ENCODE peak calls at places on chromosomes 12 and 14, in four cellular contexts. P is PC-3, I is IMR-90, Z is mesothelial cell of epicardium. F is an unnamed sample.

GRCh38 chr12:46214668-46215429 is 54.0 kb downstream of the SLC38A1 start:
- DNase-seq in P (no peak), I (peak), Z (no peak), F (peak)

GRCh38 chr12:123231931-123232330 is 1.0 kb downstream of the MPHOSPH9 start:
- DNase-seq in P (no peak), I (no peak), Z (no peak), F (no peak)

GRCh38 chr12:5264006-5264405 is 167.9 kb upstream of the NTF3 start:
- DNase-seq in P (no peak), I (no peak), Z (no peak), F (no peak)

GRCh38 chr12:51240971-51241370 is 2.3 kb downstream of the DAZAP2 start:
- DNase-seq in P (peak), I (peak), Z (no peak), F (no peak)

GRCh38 chr14:89027097-89027740 is 202.8 kb downstream of the TTC8 start:
- DNase-seq in P (peak), I (peak), Z (peak), F (peak)

GRCh38 chr12:22101749-22102243 is 55.8 kb downstream of the CMAS start:
- DNase-seq in P (peak), I (peak), Z (no peak), F (peak)

GRCh38 chr14:75123991-75124390 is 2.9 kb downstream of the NEK9 start:
- DNase-seq in P (peak), I (peak), Z (no peak), F (peak)

GRCh38 chr14:48937796-48938195 is 648.4 kb downstream of the RPS29 start:
- DNase-seq in P (no peak), I (peak), Z (no peak), F (no peak)

GRCh38 chr14:77375973-77376372 is 921 bp downstream of the TMED8 start:
- DNase-seq in P (no peak), I (no peak), Z (no peak), F (no peak)

GRCh38 chr12:24297516-24297915 is 348.0 kb upstream of the SOX5 start:
- DNase-seq in P (no peak), I (no peak), Z (no peak), F (no peak)

GRCh38 chr14:103367995-103368394 is 17.2 kb upstream of the MARK3 start:
- DNase-seq in P (no peak), I (peak), Z (no peak), F (no peak)

GRCh38 chr14:65927871-65928270 is 515.3 kb downstream of the FUT8 start:
- DNase-seq in P (no peak), I (no peak), Z (no peak), F (peak)

GRCh38 chr14:55600784-55601561 is 21.0 kb downstream of the KTN1 start:
- DNase-seq in P (peak), I (peak), Z (no peak), F (no peak)

GRCh38 chr14:94001501-94002396 is 4.6 kb downstream of the CCDC197 start:
- DNase-seq in P (peak), I (peak), Z (no peak), F (peak)

GRCh38 chr12:97177482-97177881 is 270.4 kb downstream of the NEDD1 start:
- DNase-seq in P (peak), I (no peak), Z (no peak), F (no peak)

GRCh38 chr14:95045836-95046430 is 111.4 kb downstream of the DICER1 start:
- DNase-seq in P (no peak), I (no peak), Z (peak), F (no peak)

GRCh38 chr12:20524113-20524512 is 155.8 kb downstream of the PDE3A start:
- DNase-seq in P (no peak), I (no peak), Z (no peak), F (no peak)

GRCh38 chr12:16389594-16389993 is 42.1 kb downstream of the MGST1 start:
- DNase-seq in P (peak), I (peak), Z (no peak), F (no peak)

GRCh38 chr14:44945264-44945663 is 16.5 kb downstream of the KLHL28 start:
- DNase-seq in P (no peak), I (peak), Z (no peak), F (no peak)

GRCh38 chr12:43861015-43861846 is 25.4 kb downstream of the TMEM117 start:
- DNase-seq in P (no peak), I (peak), Z (no peak), F (no peak)

GRCh38 chr12:103524238-103524875 is 28.6 kb upstream of the C12orf42 start:
- DNase-seq in P (no peak), I (no peak), Z (no peak), F (no peak)

DNA sequence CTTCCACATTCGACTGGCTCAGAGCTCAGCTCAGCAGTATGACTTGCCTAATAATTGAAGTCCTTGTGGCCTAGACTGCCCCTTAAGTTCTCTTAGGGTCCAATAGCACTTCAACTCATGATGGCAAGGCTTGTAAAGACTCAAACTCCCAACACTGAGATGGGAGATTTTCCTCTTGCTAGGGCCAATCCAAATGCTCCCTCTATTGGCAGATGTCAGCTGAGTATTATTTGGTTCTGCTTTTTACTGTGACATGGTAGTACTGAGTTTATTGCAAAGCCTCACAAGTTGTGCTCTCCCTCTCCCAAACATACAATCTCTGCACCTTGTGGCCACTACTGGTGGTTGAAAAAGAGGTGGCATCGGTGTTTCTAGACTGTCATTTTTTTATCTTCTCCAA is 164.2 kb downstream of the ALG10 start:
- DNase-seq in P (peak), I (no peak), Z (no peak), F (no peak)
- TF ChIP-seq CTCF in P (peak), I (no peak), Z (no peak), F (no peak)

GRCh38 chr12:108570743-108571603 is 8.6 kb downstream of the ISCU start:
- DNase-seq in P (peak), I (peak), Z (no peak), F (no peak)
- TF ChIP-seq CTCF in P (peak), I (peak), Z (no peak), F (peak)

GRCh38 chr14:69101331-69101826 is 51.5 kb downstream of the DCAF5 start:
- DNase-seq in P (peak), I (peak), Z (no peak), F (peak)
- TF ChIP-seq CTCF in P (peak), I (peak), Z (no peak), F (peak)

GRCh38 chr12:112664569-112664968 is 127.0 kb upstream of the RPH3A start:
- DNase-seq in P (peak), I (no peak), Z (peak), F (peak)
- TF ChIP-seq CTCF in P (no peak), I (no peak), Z (no peak), F (no peak)

DNA sequence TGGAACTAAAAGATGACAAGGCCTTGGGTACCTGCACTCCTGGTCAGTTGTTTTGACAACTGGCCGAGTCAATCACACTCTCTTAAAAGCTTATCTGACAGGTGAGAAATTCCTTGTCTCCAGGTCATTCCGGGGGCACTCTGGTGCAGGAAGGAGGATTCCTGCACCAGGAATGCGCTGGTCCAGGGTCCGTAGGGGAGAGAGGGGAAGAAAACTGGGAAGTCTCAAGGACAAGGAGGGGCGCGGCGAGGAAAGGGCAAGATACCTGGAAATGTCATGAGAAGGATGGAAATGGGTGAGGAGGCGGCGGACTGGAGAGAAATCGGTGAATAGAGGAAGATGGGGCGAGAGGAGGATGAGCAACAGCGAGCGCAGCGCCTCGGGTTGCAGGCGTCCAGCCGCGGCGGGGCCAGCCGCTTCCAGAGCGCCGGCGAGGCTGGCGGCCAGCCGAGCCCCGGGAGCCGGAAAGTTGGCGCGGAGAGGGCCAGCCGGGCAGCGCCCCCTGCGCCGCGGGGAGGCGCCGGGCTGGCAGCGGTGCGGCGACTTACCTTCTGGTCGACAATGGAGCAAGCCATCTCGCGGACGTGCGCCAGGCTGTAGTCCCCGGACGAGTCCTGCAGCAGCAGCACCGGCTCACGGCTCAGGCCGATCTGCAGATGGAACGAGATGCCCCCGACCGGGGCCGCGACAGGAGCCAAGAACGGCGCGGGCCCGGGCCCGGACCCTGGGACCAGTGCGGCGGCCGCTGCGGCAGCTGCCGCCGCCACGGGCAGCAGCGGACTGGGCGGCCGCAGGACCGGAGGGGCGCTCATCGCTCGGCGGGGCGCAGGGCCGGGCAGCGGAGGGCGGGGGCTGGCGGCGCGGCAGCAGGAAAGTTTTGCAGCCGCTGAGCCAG is 699 bp downstream of the PRKD1 start:
- DNase-seq in P (peak), I (peak), Z (peak), F (no peak)
- TF ChIP-seq CTCF in P (no peak), I (peak), Z (no peak), F (no peak)

GRCh38 chr14:22289570-22289969 is 299.5 kb downstream of the DAD1 start:
- DNase-seq in P (peak), I (no peak), Z (no peak), F (no peak)
- TF ChIP-seq CTCF in P (no peak), I (no peak), Z (no peak), F (no peak)

DNA sequence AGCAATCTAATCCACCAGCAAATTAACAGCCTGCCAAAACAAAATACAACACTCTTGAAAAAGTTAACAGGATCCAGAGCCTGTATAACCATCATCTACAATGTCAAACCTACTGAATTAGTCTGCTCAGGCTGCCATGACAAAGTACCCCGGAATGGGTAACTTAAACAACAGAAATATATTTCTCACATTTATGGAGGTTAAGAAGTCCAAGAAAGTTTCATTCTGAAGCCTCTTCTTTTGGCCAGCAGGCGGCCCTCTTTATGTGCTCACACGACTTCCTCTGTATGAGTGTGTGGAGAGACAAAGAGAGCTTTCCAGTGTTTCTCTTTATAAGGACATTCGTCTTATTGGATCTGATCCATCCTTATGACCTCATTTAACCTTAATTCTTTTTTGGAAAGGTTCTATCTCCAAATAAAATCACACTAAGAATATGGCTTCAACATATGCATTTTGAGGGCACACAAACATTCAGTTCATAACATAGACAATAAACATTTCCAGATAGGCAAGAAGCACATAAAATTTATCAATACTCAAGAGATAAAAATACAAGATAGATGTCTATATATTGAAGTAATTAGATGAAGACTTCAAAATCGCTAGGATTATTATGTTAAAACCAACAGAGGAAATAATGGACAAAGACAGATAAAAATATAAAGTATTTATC is 5.9 kb upstream of the RERG start:
- DNase-seq in P (peak), I (peak), Z (no peak), F (peak)
- TF ChIP-seq CTCF in P (peak), I (peak), Z (peak), F (peak)